ENCODE peak calls at places on chromosome 5, in six cellular contexts. C is HCT116, B is NB4, G is upper lobe of left lung, L is prostate gland, W is uterus. K is an unnamed sample.

GRCh38 chr5:44814761-44815160 is 6.0 kb downstream of the MRPS30 start:
- DNase-seq in C (no peak), B (no peak), G (no peak), L (no peak), W (no peak), K (no peak)

GRCh38 chr5:172175263-172175719 is 12.7 kb downstream of the STK10 start:
- DNase-seq in C (no peak), B (peak), G (peak), L (no peak), W (no peak), K (peak)

GRCh38 chr5:3220201-3220600 is 375.4 kb upstream of the IRX1 start:
- DNase-seq in C (no peak), B (no peak), G (no peak), L (no peak), W (no peak), K (no peak)

GRCh38 chr5:55578771-55579170 is 44.0 kb upstream of the PLPP1 start:
- DNase-seq in C (no peak), B (no peak), G (no peak), L (no peak), W (no peak), K (no peak)

GRCh38 chr5:37867634-37868033 is 27.8 kb upstream of the GDNF start:
- DNase-seq in C (no peak), B (no peak), G (no peak), L (no peak), W (no peak), K (no peak)

GRCh38 chr5:53249529-53249928 is 140.0 kb upstream of the MOCS2 start:
- DNase-seq in C (no peak), B (no peak), G (no peak), L (no peak), W (no peak), K (no peak)

GRCh38 chr5:154470172-154470571 is 7.9 kb downstream of the HAND1 start:
- DNase-seq in C (no peak), B (no peak), G (no peak), L (no peak), W (no peak), K (no peak)

GRCh38 chr5:88190106-88190834 is 78.4 kb downstream of the TMEM161B start:
- DNase-seq in C (no peak), B (no peak), G (no peak), L (no peak), W (no peak), K (no peak)

GRCh38 chr5:59759600-59760357 is 133.7 kb downstream of the PDE4D start:
- DNase-seq in C (no peak), B (no peak), G (no peak), L (no peak), W (no peak), K (no peak)

GRCh38 chr5:1183424-1184162 is 17.8 kb upstream of the SLC6A19 start:
- DNase-seq in C (no peak), B (no peak), G (no peak), L (no peak), W (no peak), K (no peak)

GRCh38 chr5:140785905-140786686 is at the start of gene PCDHA1:
- DNase-seq in C (no peak), B (peak), G (no peak), L (no peak), W (no peak), K (no peak)
- TF ChIP-seq POLR2A in C (no peak), B (no peak), G (no peak), L (no peak), W (no peak), K (no peak)

DNA sequence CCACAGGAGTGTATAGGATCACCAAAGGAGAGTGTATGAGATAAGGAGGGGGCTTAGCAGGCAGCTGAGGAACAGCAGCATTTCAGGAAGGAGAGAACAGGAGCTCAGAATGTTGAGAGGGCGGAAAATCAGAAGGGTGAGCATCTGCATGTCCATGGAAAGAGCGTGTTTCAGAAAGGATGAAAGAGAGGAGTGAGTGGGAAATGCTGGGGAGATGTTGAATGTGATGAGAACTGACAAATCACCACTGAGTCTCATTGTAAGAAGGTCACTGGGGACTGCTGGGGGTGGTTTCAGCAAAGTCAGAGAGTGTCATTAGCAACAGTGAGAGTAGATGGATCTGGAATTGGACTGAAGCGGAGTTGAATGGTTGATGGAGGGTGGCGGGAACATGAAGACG is 65.8 kb downstream of the ANKRD33B start:
- DNase-seq in C (no peak), B (no peak), G (no peak), L (no peak), W (no peak), K (no peak)
- TF ChIP-seq POLR2A in C (no peak), B (no peak), G (no peak), L (no peak), W (no peak), K (no peak)

DNA sequence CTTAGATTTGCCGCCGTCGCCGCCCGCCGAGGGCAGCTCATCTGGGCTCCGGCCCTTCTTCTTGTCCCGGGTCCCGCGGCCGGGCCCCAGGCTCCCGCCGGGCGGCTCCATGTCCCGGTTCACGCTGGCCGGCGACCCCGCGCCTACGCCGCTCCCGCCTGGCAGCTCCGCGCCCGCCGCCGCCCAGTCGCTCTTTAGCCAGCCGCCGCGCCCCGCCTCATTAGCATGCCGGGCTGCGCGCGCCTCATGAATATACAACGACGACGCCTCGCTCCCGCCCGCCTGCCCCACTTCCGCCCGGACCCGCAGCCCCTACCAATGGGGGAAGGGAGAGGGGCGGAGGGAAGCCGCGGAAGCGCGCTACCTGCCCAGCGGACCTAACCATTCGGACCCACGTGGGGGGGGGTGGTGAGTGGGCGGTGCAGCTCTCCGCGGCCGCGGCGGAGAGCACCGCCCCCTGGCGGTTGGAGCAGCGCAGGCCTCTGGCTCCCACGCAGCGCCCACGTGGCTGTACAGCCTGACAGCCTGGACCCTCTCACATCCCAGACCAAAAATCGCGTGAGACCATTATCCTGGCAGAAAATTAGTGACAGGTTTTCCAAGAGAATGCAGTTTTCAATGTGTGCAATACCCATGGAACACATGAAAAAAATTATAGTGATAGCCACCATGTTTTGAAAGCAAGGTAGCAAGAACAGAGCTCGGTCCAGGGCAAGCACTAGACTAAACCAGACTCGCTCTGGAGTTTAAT is at the start of gene DIAPH1:
- DNase-seq in C (peak), B (peak), G (peak), L (peak), W (peak), K (peak)
- TF ChIP-seq POLR2A in C (peak), B (peak), G (peak), L (peak), W (peak), K (peak)

GRCh38 chr5:78984611-78985406 is at the start of gene ARSB:
- DNase-seq in C (peak), B (peak), G (peak), L (peak), W (peak), K (peak)
- TF ChIP-seq POLR2A in C (peak), B (peak), G (peak), L (peak), W (peak), K (peak)

GRCh38 chr5:6760003-6760402 is 46.8 kb downstream of the TENT4A start:
- DNase-seq in C (no peak), B (no peak), G (no peak), L (no peak), W (no peak), K (no peak)

GRCh38 chr5:6759401-6759800 is 46.2 kb downstream of the TENT4A start:
- DNase-seq in C (no peak), B (no peak), G (no peak), L (no peak), W (no peak), K (no peak)

GRCh38 chr5:6757414-6757969 is 44.3 kb downstream of the TENT4A start:
- DNase-seq in C (no peak), B (no peak), G (no peak), L (no peak), W (no peak), K (no peak)

GRCh38 chr5:6758706-6759105 is 45.5 kb downstream of the TENT4A start:
- DNase-seq in C (no peak), B (no peak), G (no peak), L (no peak), W (no peak), K (no peak)

GRCh38 chr5:6758201-6758600 is 45.0 kb downstream of the TENT4A start:
- DNase-seq in C (no peak), B (no peak), G (no peak), L (no peak), W (no peak), K (no peak)
- TF ChIP-seq POLR2A in C (no peak), B (no peak), G (no peak), L (no peak), W (no peak), K (peak)

GRCh38 chr5:134465856-134466240 is 54.2 kb upstream of the CDKN2AIPNL start:
- DNase-seq in C (peak), B (peak), G (peak), L (peak), W (peak), K (peak)
- TF ChIP-seq POLR2A in C (peak), B (peak), G (peak), L (peak), W (peak), K (no peak)

GRCh38 chr5:177404641-177405134 is 4.2 kb upstream of the PFN3 start:
- DNase-seq in C (no peak), B (no peak), G (no peak), L (no peak), W (no peak), K (no peak)

GRCh38 chr5:177403194-177403825 is 2.8 kb upstream of the PFN3 start:
- DNase-seq in C (no peak), B (peak), G (no peak), L (no peak), W (no peak), K (peak)

GRCh38 chr5:177405312-177405711 is 4.1 kb downstream of the F12 start:
- DNase-seq in C (no peak), B (no peak), G (no peak), L (no peak), W (no peak), K (no peak)

GRCh38 chr5:177402271-177403043 is 2.0 kb upstream of the PFN3 start:
- DNase-seq in C (peak), B (peak), G (peak), L (peak), W (no peak), K (peak)

DNA sequence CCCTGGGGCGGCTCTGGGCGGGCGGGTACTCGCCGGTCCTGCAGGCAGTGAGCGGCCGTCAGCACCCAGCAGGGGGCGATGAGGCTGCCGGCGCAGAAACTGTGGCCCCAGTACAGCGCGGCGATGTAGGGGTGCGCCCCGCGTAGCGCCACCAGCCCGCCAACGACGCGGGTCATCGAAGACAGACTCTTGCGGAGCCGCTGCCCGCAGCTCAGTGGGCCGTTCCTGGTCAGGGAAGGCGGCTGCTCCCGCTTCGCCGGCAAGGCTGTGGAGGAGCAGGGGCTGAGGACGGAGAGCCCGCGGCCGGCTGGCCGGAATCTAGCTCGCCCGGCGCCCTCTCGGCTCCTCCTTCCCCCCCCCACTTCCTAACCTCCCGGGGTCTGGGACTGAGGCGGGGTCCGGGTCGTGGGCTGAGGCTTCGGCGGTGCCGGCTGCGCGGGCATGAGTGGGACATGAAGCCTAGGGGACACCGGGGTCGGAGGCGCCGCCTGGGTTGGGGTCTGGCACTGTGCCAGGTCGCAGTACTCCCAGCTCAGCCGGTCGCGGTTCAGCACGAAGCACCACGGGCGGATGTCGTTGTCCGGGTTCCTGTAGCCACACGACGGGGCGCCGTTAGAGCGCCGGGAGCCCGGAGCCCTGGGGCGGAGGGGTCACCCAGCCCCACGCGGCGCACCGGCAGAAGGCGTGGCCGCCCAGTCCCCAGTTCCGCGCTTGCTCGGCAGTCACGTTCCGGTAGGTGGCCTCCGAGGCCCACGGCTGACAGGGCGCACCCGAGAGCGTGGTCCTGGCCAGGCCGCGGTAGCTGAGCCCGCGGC is 3.6 kb upstream of the PFN3 start:
- DNase-seq in C (peak), B (peak), G (peak), L (peak), W (peak), K (peak)
- TF ChIP-seq POLR2A in C (no peak), B (peak), G (peak), L (no peak), W (no peak), K (no peak)